ENCODE peak calls at places on chromosomes 7 and 10, in six cellular contexts. N is tibial artery, R is fibroblast of pulmonary artery, Z is fibroblast of lung, O is adrenal gland, I is Caco-2. M is an unnamed sample.

GRCh38 chr10:118259288-118259906 is 82.7 kb downstream of the FAM204A start:
- DNase-seq in N (no peak), R (peak), Z (no peak), O (peak), I (peak), M (no peak)

GRCh38 chr10:14625210-14625621 is 149.5 kb downstream of the FAM107B start:
- DNase-seq in N (no peak), R (no peak), Z (no peak), O (no peak), I (no peak), M (no peak)

GRCh38 chr7:37385787-37386186 is 62.9 kb downstream of the ELMO1 start:
- DNase-seq in N (no peak), R (no peak), Z (no peak), O (peak), I (no peak), M (no peak)

GRCh38 chr10:102710604-102711003 is 3.6 kb downstream of the ARL3 start:
- DNase-seq in N (no peak), R (peak), Z (peak), O (no peak), I (no peak), M (no peak)

GRCh38 chr10:119030421-119031250 is 1.1 kb downstream of the NANOS1 start:
- DNase-seq in N (peak), R (peak), Z (peak), O (peak), I (peak), M (no peak)

GRCh38 chr10:95474228-95475002 is 86.8 kb downstream of the SORBS1 start:
- DNase-seq in N (no peak), R (peak), Z (peak), O (no peak), I (peak), M (no peak)

GRCh38 chr7:45036801-45037200 is 36.8 kb downstream of the CCM2 start:
- DNase-seq in N (peak), R (no peak), Z (no peak), O (no peak), I (no peak), M (no peak)

GRCh38 chr10:120715214-120715613 is 135.9 kb upstream of the WDR11 start:
- DNase-seq in N (no peak), R (no peak), Z (no peak), O (no peak), I (no peak), M (no peak)

GRCh38 chr7:108249458-108249857 is 119.3 kb upstream of the LAMB4 start:
- DNase-seq in N (no peak), R (no peak), Z (no peak), O (no peak), I (no peak), M (no peak)

GRCh38 chr7:87128883-87129282 is 23.4 kb upstream of the DMTF1 start:
- DNase-seq in N (no peak), R (no peak), Z (no peak), O (no peak), I (no peak), M (no peak)

GRCh38 chr10:110430369-110431273 is 67.1 kb upstream of the DUSP5 start:
- DNase-seq in N (peak), R (no peak), Z (no peak), O (peak), I (peak), M (no peak)

GRCh38 chr10:68826764-68827591 is at the start of gene STOX1:
- DNase-seq in N (peak), R (peak), Z (peak), O (peak), I (peak), M (no peak)

GRCh38 chr10:126390324-126390723 is 2.0 kb upstream of the ADAM12 start:
- DNase-seq in N (no peak), R (no peak), Z (no peak), O (no peak), I (no peak), M (no peak)

GRCh38 chr10:70274643-70275042 is 9.2 kb downstream of the NPFFR1 start:
- DNase-seq in N (peak), R (peak), Z (peak), O (peak), I (no peak), M (peak)

GRCh38 chr10:96043895-96044580 is 655 bp downstream of the CCNJ start:
- DNase-seq in N (peak), R (peak), Z (peak), O (peak), I (peak), M (no peak)

GRCh38 chr7:3174515-3175318 is 126.3 kb upstream of the SDK1 start:
- DNase-seq in N (no peak), R (no peak), Z (no peak), O (no peak), I (no peak), M (no peak)

DNA sequence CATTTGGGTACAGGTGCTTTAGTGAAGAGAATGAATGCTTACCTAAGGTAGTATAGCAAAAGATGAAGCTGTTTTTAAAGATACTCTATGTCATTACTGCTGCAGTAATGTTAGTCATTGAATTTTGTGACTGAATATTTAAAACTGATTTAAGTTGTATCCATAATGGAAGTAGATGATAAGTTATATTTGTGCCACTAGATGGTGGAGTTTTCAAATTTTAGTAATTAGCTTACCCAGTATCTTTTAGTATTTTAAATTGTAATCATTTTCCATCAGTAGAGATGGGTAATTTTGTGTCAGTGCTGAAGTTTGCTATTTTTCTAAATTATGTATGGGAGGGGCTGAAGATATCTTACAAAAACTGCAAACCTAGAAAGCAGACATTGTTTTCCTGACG is 25.2 kb downstream of the HBP1 start:
- DNase-seq in N (no peak), R (no peak), Z (no peak), O (no peak), I (no peak), M (no peak)
- TF ChIP-seq CTCF in N (no peak), R (no peak), Z (no peak), O (no peak), I (no peak), M (no peak)

GRCh38 chr10:71725998-71726672 is 6.6 kb upstream of the C10orf105 start:
- DNase-seq in N (no peak), R (peak), Z (peak), O (no peak), I (no peak), M (no peak)

GRCh38 chr10:71723301-71723700 is 3.7 kb upstream of the C10orf105 start:
- DNase-seq in N (no peak), R (no peak), Z (no peak), O (no peak), I (no peak), M (no peak)

GRCh38 chr10:71724539-71724938 is 5.0 kb upstream of the C10orf105 start:
- DNase-seq in N (no peak), R (no peak), Z (no peak), O (no peak), I (no peak), M (no peak)

GRCh38 chr10:71726673-71727428 is 7.3 kb upstream of the C10orf105 start:
- DNase-seq in N (no peak), R (no peak), Z (no peak), O (no peak), I (no peak), M (no peak)

DNA sequence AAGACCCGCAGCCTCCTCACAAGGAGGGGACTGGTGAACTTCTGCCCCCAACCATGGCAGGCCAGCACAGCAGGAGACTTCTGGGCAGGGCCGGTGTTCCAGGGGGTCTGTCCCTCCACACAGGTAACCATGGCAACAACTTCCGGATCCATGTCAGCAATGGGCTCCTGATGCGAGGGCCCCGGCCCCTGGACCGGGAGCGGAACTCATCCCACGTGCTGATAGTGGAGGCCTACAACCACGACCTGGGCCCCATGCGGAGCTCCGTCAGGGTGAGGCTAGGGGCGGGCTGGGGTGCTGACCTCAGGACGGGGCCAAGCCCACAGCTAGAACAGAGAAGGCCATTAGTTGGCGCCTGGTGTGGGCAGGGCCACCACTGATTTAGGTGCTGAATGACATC is 5.7 kb upstream of the C10orf105 start:
- DNase-seq in N (no peak), R (no peak), Z (no peak), O (no peak), I (no peak), M (no peak)
- TF ChIP-seq CTCF in N (no peak), R (no peak), Z (no peak), O (no peak), I (no peak), M (no peak)

GRCh38 chr7:116630932-116631449 is 41.0 kb upstream of the MET start:
- DNase-seq in N (peak), R (peak), Z (peak), O (peak), I (peak), M (no peak)

GRCh38 chr7:116631676-116632075 is 40.3 kb upstream of the MET start:
- DNase-seq in N (no peak), R (no peak), Z (no peak), O (no peak), I (no peak), M (no peak)

GRCh38 chr7:116630357-116630756 is 41.6 kb upstream of the MET start:
- DNase-seq in N (no peak), R (no peak), Z (no peak), O (no peak), I (no peak), M (no peak)

GRCh38 chr7:116632349-116632748 is 39.6 kb upstream of the MET start:
- DNase-seq in N (no peak), R (no peak), Z (peak), O (no peak), I (no peak), M (no peak)

GRCh38 chr7:116633131-116633988 is 38.6 kb upstream of the MET start:
- DNase-seq in N (no peak), R (peak), Z (peak), O (no peak), I (no peak), M (no peak)
- TF ChIP-seq CTCF in N (no peak), R (no peak), Z (no peak), O (no peak), I (no peak), M (no peak)

DNA sequence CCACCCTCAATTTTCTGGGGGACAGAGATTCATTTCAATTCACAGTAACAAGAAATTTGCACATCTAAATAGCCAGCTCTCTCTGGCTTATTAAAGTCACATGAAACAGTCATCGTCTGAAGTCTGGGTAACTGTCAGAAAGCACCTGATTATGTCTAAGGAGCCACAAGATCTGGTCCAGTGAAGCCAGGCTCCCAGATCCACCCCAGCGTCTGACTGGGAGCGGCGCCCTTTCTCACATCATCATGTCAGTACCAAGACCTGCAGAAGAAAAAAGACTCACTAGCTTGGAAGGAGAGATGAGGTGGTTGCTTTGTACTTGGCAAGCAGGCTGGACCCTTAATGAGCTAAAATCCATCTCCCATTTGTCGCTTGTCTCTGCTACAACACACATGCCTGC is 58.5 kb downstream of the VOPP1 start:
- DNase-seq in N (no peak), R (no peak), Z (no peak), O (no peak), I (no peak), M (no peak)
- TF ChIP-seq CTCF in N (no peak), R (no peak), Z (no peak), O (no peak), I (no peak), M (no peak)